ENCODE peak calls at places on chromosome 12, in nine cellular contexts. W is pancreas; P is fibroblast of lung; E is caudate nucleus; X is CD4-positive, alpha-beta T cell; Y is hepatocyte; Q is Peyer's patch; T is heart right ventricle; U is K562. C is an unnamed sample.

GRCh38 chr12:17528394-17528793 is 561.6 kb downstream of the RERGL start:
- DNase-seq in U (no peak), T (no peak), X (no peak), W (no peak), Y (no peak), P (no peak), Q (no peak), E (no peak), C (no peak)

GRCh38 chr12:6551063-6551461 is 4.8 kb downstream of the IFFO1 start:
- DNase-seq in Y (no peak), U (no peak), W (no peak), E (peak; percentile 82), P (no peak), Q (peak; percentile 71), T (peak; percentile 67), X (no peak), C (no peak)

GRCh38 chr12:112430929-112431328 is 12.2 kb downstream of the PTPN11 start:
- DNase-seq in T (no peak), P (no peak), W (no peak), E (no peak), Q (no peak), Y (no peak), X (no peak), U (no peak), C (no peak)

GRCh38 chr12:91833780-91834359 is 311.8 kb downstream of the BTG1 start:
- DNase-seq in Y (no peak), T (no peak), P (no peak), U (no peak), Q (no peak), W (no peak), E (peak; percentile 6), X (no peak), C (no peak)

GRCh38 chr12:264269-264668 is 1.6 kb upstream of the SLC6A13 start:
- DNase-seq in Y (no peak), X (no peak), U (no peak), P (no peak), E (no peak), W (no peak), T (no peak), Q (no peak), C (no peak)

GRCh38 chr12:91406920-91407341 is 224.3 kb upstream of the DCN start:
- DNase-seq in Q (no peak), Y (peak; percentile 49), U (no peak), W (no peak), E (no peak), X (no peak), T (no peak), P (no peak), C (peak; percentile 93)

GRCh38 chr12:109387425-109388166 is 39.9 kb downstream of the MYO1H start:
- DNase-seq in U (peak; percentile 40), Q (no peak), X (no peak), W (no peak), Y (peak; percentile 44), T (no peak), P (peak; percentile 39), E (no peak), C (no peak)

GRCh38 chr12:64457923-64458322 is 6.0 kb downstream of the TBK1 start:
- DNase-seq in W (no peak), T (no peak), X (no peak), U (no peak), Q (no peak), E (no peak), Y (no peak), P (no peak), C (no peak)

DNA sequence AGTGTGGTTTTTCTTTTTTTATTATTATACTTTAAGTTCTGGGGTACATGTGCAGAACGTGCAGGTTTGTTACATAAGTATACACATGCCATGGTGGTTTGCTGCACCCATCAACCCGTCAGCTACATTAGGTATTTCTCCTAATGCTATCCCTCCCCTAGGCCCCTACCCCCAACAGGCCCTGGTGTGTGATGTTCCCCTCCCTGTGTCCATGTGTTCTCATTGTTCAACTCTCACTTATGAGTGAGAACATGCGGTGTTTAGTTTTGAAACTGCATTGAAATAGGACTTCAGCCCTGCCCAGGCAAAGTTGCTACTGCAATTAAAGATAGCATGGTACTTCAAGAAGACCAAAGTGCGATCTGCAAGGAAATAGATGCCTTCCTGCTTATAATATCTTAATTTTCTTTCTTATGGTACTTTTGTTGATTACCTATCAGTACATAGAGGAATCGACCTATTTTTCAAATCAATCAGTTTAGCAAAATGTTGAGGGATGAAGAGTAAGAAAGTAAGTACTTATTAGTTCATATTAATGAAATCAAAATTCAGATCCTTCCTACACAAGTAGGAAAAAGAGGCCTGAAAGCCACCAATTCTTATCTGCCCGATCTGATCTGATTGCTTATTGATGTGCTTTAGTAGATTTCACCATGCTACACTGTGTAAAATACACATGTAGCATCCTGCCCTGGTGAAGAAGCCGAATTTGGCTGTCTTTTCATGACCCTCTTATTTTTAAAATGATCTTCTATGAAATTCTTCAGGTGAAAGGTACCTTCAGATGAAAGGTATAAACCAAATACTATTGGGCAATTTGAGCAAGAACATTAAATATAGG is 1.6 kb downstream of the LTA4H start:
- DNase-seq in P (no peak), Q (no peak), T (no peak), U (no peak), E (no peak), X (no peak), W (no peak), Y (peak; percentile 17), C (no peak)
- H3K27ac ChIP-seq in P (no peak overlapping the region), Q (no peak overlapping the region), T (peak overlapping the region; percentile 83), U (no peak overlapping the region), E (no peak overlapping the region), X (no peak overlapping the region), W (no peak overlapping the region), Y (peak overlapping the region; percentile 50), C (peak overlapping the region; percentile 64)

DNA sequence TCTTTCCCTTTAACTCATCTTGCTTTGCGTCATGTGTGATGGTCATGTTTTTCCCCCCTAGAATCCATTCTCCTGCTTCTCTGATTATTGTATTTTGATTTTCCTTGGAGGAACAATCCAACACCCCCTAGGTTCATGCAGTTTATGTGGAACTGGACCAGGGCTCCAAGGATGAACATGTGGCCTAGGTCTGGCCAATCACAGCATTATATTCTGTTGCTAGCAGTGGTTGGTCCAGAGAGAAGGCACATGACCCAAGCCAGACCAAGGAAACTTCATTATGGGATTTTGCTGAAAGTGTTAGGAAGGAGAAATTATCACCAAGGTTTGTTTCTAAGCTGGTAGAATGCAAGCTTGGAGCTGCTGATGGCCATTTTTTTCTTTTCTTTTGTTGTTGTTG is 6.9 kb upstream of the PPTC7 start:
- DNase-seq in P (no peak), E (no peak), W (no peak), Y (no peak), Q (no peak), U (no peak), T (no peak), X (no peak), C (no peak)
- H3K27ac ChIP-seq in P (no peak overlapping the region), E (no peak overlapping the region), W (no peak overlapping the region), Y (no peak overlapping the region), Q (peak overlapping the region; percentile 61), U (no peak overlapping the region), T (peak overlapping the region; percentile 25), X (peak overlapping the region; percentile 68), C (no peak overlapping the region)

GRCh38 chr12:76031414-76032042 is at the start of gene PHLDA1:
- DNase-seq in P (peak; percentile 98), X (peak; percentile 83), Q (peak; percentile 90), E (peak; percentile 92), T (peak; percentile 96), Y (peak; percentile 97), U (peak; percentile 89), W (peak; percentile 96), C (peak; percentile 83)

GRCh38 chr12:76029982-76030377 is 1.6 kb downstream of the PHLDA1 start:
- DNase-seq in Q (no peak), U (no peak), Y (peak; percentile 35), E (no peak), P (peak; percentile 68), T (no peak), X (no peak), W (peak; percentile 69), C (no peak)

GRCh38 chr12:76031081-76031413 is 529 bp downstream of the PHLDA1 start:
- DNase-seq in Q (no peak), Y (no peak), U (peak; percentile 22), E (no peak), W (no peak), P (no peak), T (no peak), X (no peak), C (no peak)

GRCh38 chr12:76028649-76029277 is 2.8 kb downstream of the PHLDA1 start:
- DNase-seq in T (no peak), Y (no peak), P (peak; percentile 35), E (no peak), X (no peak), U (no peak), W (no peak), Q (no peak), C (no peak)

DNA sequence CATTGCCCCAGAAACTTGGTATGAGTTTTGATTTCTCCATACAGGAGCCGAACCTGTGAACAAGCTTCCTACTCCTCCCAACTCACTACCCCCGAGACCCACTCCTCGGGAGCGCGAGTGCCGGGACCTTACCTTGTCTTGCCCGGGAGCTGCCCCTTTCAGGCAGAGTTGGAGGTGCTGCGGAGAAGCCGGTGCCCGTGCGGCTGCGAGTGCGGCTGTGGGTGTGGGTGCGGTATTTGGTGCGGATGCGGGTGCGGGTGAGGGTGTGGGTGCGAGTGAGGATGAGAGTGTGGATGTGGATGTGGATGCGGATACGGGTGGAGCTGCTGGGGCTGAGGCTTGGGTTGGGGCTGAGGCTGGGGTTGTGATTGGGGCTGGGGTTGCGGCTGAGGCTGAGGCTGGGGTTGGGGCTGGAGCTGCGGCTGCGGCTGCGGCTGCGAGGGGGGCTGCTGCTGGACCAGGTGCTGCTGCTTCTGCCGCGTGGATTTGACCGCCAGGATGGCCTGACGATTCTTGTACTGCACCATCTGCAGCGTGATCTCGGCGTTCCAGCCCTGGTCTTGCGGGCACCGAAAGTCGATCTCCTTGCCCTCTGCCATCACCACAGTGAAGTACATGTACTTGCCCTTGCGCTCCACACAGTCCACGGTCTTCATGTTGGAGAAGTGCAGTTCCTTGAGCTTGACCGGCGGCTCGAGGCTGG is 1.0 kb downstream of the PHLDA1 start:
- DNase-seq in T (peak; percentile 26), E (peak; percentile 53), W (peak; percentile 76), P (peak; percentile 66), U (no peak), Y (peak; percentile 25), X (peak; percentile 42), Q (peak; percentile 62), C (no peak)
- H3K27ac ChIP-seq in T (peak overlapping the region; percentile 97), E (peak overlapping the region; percentile 96), W (peak overlapping the region; percentile 98), P (peak overlapping the region; percentile 97), U (no peak overlapping the region), Y (peak overlapping the region; percentile 91), X (peak overlapping the region; percentile 26), Q (peak overlapping the region; percentile 87), C (peak overlapping the region; percentile 100)

GRCh38 chr12:39617887-39618286 is 1.7 kb downstream of the ABCD2 start:
- DNase-seq in X (no peak), Q (no peak), U (no peak), Y (no peak), T (no peak), E (no peak), W (no peak), P (no peak), C (no peak)

GRCh38 chr12:39616666-39617065 is 2.9 kb downstream of the ABCD2 start:
- DNase-seq in X (no peak), Y (no peak), W (no peak), E (no peak), P (no peak), Q (no peak), T (no peak), U (no peak), C (no peak)

GRCh38 chr12:39619316-39619659 is 315 bp downstream of the ABCD2 start:
- DNase-seq in Q (no peak), Y (no peak), E (no peak), W (no peak), X (peak; percentile 15), T (no peak), P (no peak), U (no peak), C (no peak)

GRCh38 chr12:39619660-39620433 is at the start of gene ABCD2:
- DNase-seq in T (peak; percentile 69), Q (peak; percentile 57), Y (peak; percentile 74), P (peak; percentile 90), U (peak; percentile 45), W (no peak), E (peak; percentile 83), X (peak; percentile 45), C (no peak)

GRCh38 chr12:39618701-39619100 is 902 bp downstream of the ABCD2 start:
- DNase-seq in Y (no peak), W (no peak), X (no peak), P (no peak), U (no peak), E (no peak), T (no peak), Q (no peak), C (no peak)
- H3K27ac ChIP-seq in Y (no peak overlapping the region), W (no peak overlapping the region), X (peak overlapping the region; percentile 89), P (no peak overlapping the region), U (no peak overlapping the region), E (peak overlapping the region; percentile 87), T (peak overlapping the region; percentile 80), Q (peak overlapping the region; percentile 61), C (no peak overlapping the region)

C was measured in epithelial cell of prostate.